ENCODE peak calls at places on chromosomes 4 and X, in eight cellular contexts. J is HL-60, C is cardiac fibroblast, X is fibroblast of mammary gland, O is heart right ventricle, L is thyroid gland, A is OCI-LY7, M is AG09309. S is an unnamed sample.

GRCh38 chrX:69379412-69379811 is 124.7 kb upstream of the NALF2 start:
- DNase-seq in X (no peak), J (no peak), O (no peak), M (no peak), C (no peak), L (no peak), A (no peak), S (no peak)

GRCh38 chr4:6753103-6753560 is 29.4 kb upstream of the KIAA0232 start:
- DNase-seq in L (no peak), X (no peak), O (no peak), C (no peak), J (no peak), A (no peak), M (no peak), S (no peak)

GRCh38 chr4:63618883-63619573 is 790.2 kb downstream of the TECRL start:
- DNase-seq in O (no peak), J (no peak), X (no peak), C (no peak), M (no peak), L (no peak), A (no peak), S (no peak)

GRCh38 chr4:81195475-81195874 is 19.5 kb downstream of the PRKG2 start:
- DNase-seq in L (no peak), C (no peak), J (no peak), M (no peak), X (no peak), A (no peak), O (no peak), S (no peak)

GRCh38 chr4:48518143-48518542 is 28.1 kb downstream of the ZAR1 start:
- DNase-seq in X (no peak), M (no peak), L (no peak), C (no peak), O (no peak), A (no peak), J (no peak), S (no peak)

GRCh38 chr4:100816646-100817045 is 298.8 kb upstream of the EMCN start:
- DNase-seq in C (no peak), J (no peak), O (no peak), X (no peak), M (no peak), A (no peak), L (no peak), S (no peak)

GRCh38 chr4:178090640-178091411 is 648.6 kb upstream of the AGA start:
- DNase-seq in M (no peak), O (no peak), C (no peak), J (no peak), L (no peak), X (no peak), A (no peak), S (no peak)

GRCh38 chrX:104566921-104567501 is 1.0 kb downstream of the IL1RAPL2 start:
- DNase-seq in A (no peak), M (no peak), C (peak; percentile 0), O (no peak), J (no peak), L (no peak), X (no peak), S (no peak)

GRCh38 chr4:1062419-1062818 is 50.9 kb downstream of the RNF212 start:
- DNase-seq in A (no peak), X (no peak), J (no peak), M (no peak), L (no peak), O (no peak), C (no peak), S (no peak)

GRCh38 chrX:20265726-20266681 is 705 bp downstream of the RPS6KA3 start:
- DNase-seq in J (peak; percentile 14), A (peak; percentile 48), O (peak; percentile 31), L (peak; percentile 30), C (peak; percentile 37), M (no peak), X (no peak), S (no peak)

GRCh38 chr4:150875367-150875766 is 139.7 kb downstream of the LRBA start:
- DNase-seq in L (no peak), O (no peak), X (no peak), C (no peak), A (no peak), J (no peak), M (no peak), S (no peak)

DNA sequence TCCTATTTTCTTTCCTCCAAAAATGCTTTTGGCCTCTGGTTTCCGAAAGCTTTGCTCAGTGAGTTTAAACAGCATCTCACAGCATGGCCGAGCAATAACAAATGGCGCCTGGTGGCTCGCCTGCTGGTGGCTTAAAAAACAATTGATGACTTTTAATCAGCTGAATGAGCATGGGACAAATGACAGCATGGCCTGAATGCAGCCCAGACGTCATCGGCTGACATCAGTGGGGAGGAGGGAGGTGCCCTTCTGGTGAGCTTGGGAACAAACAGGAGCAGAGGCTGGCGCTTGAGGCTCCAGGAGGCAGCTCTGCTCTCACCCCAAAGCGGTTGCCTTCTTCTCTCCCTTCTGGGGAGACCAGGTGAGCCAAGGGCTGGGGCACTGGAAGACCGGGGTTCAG is 286.4 kb downstream of the BCOR start:
- DNase-seq in L (no peak), J (no peak), O (no peak), M (no peak), X (no peak), C (no peak), A (no peak), S (no peak)
- TF ChIP-seq CTCF in L (no peak), J (no peak), O (no peak), M (no peak), X (no peak), C (no peak), A (no peak), S (no peak)

GRCh38 chrX:112643721-112644120 is 36.0 kb downstream of the LHFPL1 start:
- DNase-seq in M (no peak), J (no peak), L (no peak), X (no peak), A (no peak), O (no peak), C (no peak), S (no peak)

GRCh38 chrX:112642349-112642748 is 37.4 kb downstream of the LHFPL1 start:
- DNase-seq in J (peak; percentile 25), X (peak; percentile 64), A (peak; percentile 44), M (peak; percentile 14), L (peak; percentile 22), O (no peak), C (peak; percentile 62), S (no peak)

GRCh38 chrX:112644713-112645112 is 35.0 kb downstream of the LHFPL1 start:
- DNase-seq in M (no peak), O (no peak), C (no peak), J (no peak), L (no peak), A (no peak), X (no peak), S (no peak)

GRCh38 chrX:112645774-112646173 is 34.0 kb downstream of the LHFPL1 start:
- DNase-seq in A (no peak), O (no peak), C (no peak), M (no peak), L (no peak), X (no peak), J (no peak), S (no peak)

DNA sequence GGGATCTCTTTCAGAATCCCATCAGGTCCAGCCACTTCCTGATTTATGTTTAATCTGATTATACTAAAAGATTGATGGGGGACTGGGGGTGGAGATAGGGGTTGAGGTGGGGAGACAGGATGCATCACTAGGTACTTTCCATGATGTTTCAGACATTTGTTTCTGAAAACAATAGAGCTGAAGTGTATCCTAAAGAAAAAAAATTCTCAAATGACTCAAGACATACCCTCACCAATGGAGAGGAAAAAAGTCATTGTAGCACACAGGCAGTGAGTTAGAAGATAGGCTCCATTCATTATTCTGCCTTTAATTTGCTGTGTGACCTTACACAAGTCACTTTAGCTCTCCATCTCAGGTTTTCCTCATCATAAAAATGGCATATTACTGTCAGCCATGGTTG is 33.1 kb downstream of the LHFPL1 start:
- DNase-seq in X (no peak), L (no peak), O (no peak), M (no peak), J (no peak), C (peak; percentile 9), A (no peak), S (no peak)
- TF ChIP-seq CTCF in X (no peak), L (no peak), O (no peak), M (no peak), J (no peak), C (no peak), A (no peak), S (no peak)

DNA sequence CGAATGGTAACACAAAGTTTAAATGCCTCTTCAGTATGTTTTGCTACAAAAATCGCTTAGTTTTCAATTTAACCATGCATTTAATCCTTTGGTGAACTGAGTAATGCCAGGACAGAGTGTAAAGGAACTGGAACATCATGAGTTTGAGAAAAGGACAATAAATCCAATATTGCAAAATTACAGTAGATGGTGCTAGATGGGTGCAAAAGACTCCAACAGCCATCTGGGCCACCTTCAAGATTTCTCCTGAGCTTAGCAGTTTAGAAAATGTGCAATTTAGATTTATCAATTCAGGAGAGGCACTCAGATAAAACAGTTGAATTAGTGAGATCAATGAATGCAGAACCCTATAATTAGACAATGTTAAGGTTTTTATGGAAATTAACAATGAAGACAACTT is 33.2 kb upstream of the MID1IP1 start:
- DNase-seq in C (peak; percentile 56), J (no peak), A (peak; percentile 33), X (peak; percentile 45), O (no peak), L (no peak), M (no peak), S (peak; percentile 8)
- TF ChIP-seq CTCF in C (peak; percentile 29), J (no peak), A (peak; percentile 70), X (peak; percentile 47), O (peak; percentile 35), L (no peak), M (peak; percentile 44), S (peak; percentile 36)

GRCh38 chr4:25440478-25441030 is 63.5 kb downstream of the ANAPC4 start:
- DNase-seq in M (no peak), L (peak; percentile 30), X (no peak), A (no peak), O (peak; percentile 62), C (no peak), J (no peak), S (no peak)

GRCh38 chr4:25442863-25443307 is 65.8 kb downstream of the ANAPC4 start:
- DNase-seq in M (no peak), O (no peak), A (no peak), X (no peak), J (no peak), L (peak; percentile 70), C (no peak), S (no peak)

GRCh38 chr4:25439913-25440477 is 62.9 kb downstream of the ANAPC4 start:
- DNase-seq in L (peak; percentile 56), X (peak; percentile 75), M (peak; percentile 34), C (peak; percentile 81), A (peak; percentile 78), O (no peak), J (peak; percentile 64), S (peak; percentile 15)

GRCh38 chr4:25443851-25444250 is 66.8 kb downstream of the ANAPC4 start:
- DNase-seq in J (no peak), A (no peak), M (no peak), X (no peak), L (no peak), O (no peak), C (no peak), S (no peak)

DNA sequence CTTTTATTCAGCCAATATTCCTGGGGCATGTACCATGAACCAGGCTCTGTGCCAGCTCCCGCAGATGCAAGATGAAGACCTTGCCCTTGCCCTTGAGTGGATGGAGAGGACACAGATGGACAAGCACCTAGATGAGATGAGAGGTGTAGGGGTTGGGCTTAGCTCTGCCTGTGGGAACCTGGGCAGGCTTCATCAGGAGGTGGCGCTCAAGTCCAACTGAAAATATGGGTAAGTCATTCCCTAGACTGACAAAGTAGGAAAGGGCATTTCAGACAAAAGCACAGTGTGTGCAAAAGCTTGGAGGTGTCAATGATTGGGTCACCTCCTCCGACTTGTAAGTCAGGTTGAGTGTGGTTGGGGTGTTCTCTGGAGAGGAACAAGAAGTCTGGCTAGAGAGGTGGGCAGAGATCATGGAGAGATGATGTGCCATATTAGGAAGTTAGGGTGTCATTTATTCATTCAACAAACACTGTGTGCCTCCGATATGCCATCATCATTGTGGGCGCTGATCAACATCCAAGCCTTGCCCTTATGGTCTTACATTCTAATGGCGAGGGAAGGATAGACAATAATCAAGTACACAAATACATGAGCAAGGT is 64.6 kb downstream of the ANAPC4 start:
- DNase-seq in O (peak; percentile 27), A (peak; percentile 54), L (peak; percentile 79), M (no peak), J (peak; percentile 43), C (peak; percentile 78), X (peak; percentile 58), S (no peak)
- TF ChIP-seq CTCF in O (peak; percentile 53), A (peak; percentile 82), L (peak; percentile 60), M (peak; percentile 87), J (peak; percentile 60), C (peak; percentile 81), X (peak; percentile 72), S (peak; percentile 58)

S was measured in AG09319.